ENCODE peak calls at places on chromosomes 5 and 9, in ten cellular contexts. C is colonic mucosa; P is activated naive CD4-positive, alpha-beta T cell treated with anti-CD3 and anti-CD28 coated beads for 36 hours; H is glutamatergic neuron; Y is T-helper 2 cell; V is posterior vena cava; B is ACHN; K is cardiac muscle cell; N is activated naive CD8-positive, alpha-beta T cell treated with anti-CD3 and anti-CD28 coated beads, Interleukin-2, amount 50 U/mL, for 24 hours; D is posterior cingulate gyrus. T is an unnamed sample.

GRCh38 chr5:2742921-2743679 is 8.4 kb downstream of the IRX2 start:
- DNase-seq in C (no peak), P (no peak), H (no peak), Y (no peak), V (no peak), B (no peak), K (no peak), N (no peak), D (no peak), T (no peak)

GRCh38 chr5:31781772-31782171 is 142.8 kb downstream of the PDZD2 start:
- DNase-seq in C (no peak), P (no peak), H (no peak), Y (no peak), V (no peak), B (no peak), K (no peak), N (no peak), D (no peak), T (no peak)

GRCh38 chr5:121156565-121156964 is 692.5 kb downstream of the PRR16 start:
- DNase-seq in C (no peak), P (no peak), H (no peak), Y (no peak), V (no peak), B (no peak), K (no peak), N (no peak), D (no peak), T (no peak)

GRCh38 chr5:54558362-54558761 is 40.8 kb downstream of the SNX18 start:
- DNase-seq in C (no peak), P (no peak), H (no peak), Y (no peak), V (no peak), B (no peak), K (no peak), N (no peak), D (no peak), T (no peak)

GRCh38 chr5:178651046-178651810 is 24.4 kb upstream of the CLK4 start:
- DNase-seq in C (no peak), P (no peak), H (no peak), Y (no peak), V (no peak), B (no peak), K (no peak), N (no peak), D (no peak), T (no peak)

GRCh38 chr9:79480639-79481038 is 91.1 kb upstream of the TLE4 start:
- DNase-seq in C (no peak), P (no peak), H (no peak), Y (no peak), V (no peak), B (no peak), K (no peak), N (no peak), D (no peak), T (no peak)

GRCh38 chr5:138488481-138488945 is 23.2 kb downstream of the EGR1 start:
- DNase-seq in C (no peak), P (no peak), H (no peak), Y (no peak), V (no peak), B (no peak), K (no peak), N (no peak), D (no peak), T (no peak)

GRCh38 chr5:17080361-17080760 is 137.1 kb upstream of the BASP1 start:
- DNase-seq in C (no peak), P (no peak), H (no peak), Y (no peak), V (no peak), B (no peak), K (no peak), N (no peak), D (no peak), T (no peak)

GRCh38 chr5:10556893-10557746 is 6.8 kb upstream of the ANKRD33B start:
- DNase-seq in C (no peak), P (no peak), H (no peak), Y (no peak), V (no peak), B (no peak), K (no peak), N (no peak), D (no peak), T (no peak)

GRCh38 chr5:94470802-94471201 is 147.6 kb downstream of the KIAA0825 start:
- DNase-seq in C (no peak), P (no peak), H (no peak), Y (no peak), V (no peak), B (no peak), K (no peak), N (no peak), D (no peak), T (no peak)

T was measured in G401.